ENCODE peak calls at places on chromosomes 5 and 9, in five cellular contexts. S is AML-193; N is IMR-90; Y is NCI-H748 treated with DMSO at 0.1 percent for 48 hours; C is activated CD4-positive, alpha-beta T cell treated with anti-CD3 and anti-CD28 coated beads for 4 hours. M is an unnamed sample.

GRCh38 chr9:89606049-89606481 is 1.3 kb downstream of the GADD45G start:
- DNase-seq in S (peak; percentile 62), N (peak; percentile 61), Y (peak; percentile 70), C (peak; percentile 26), M (peak; percentile 84)

GRCh38 chr5:152380415-152381123 is 24.5 kb downstream of the NMUR2 start:
- DNase-seq in S (no peak), N (no peak), Y (no peak), C (no peak), M (no peak)

GRCh38 chr9:12849486-12850010 is 74.7 kb downstream of the LURAP1L start:
- DNase-seq in S (no peak), N (peak; percentile 45), Y (peak; percentile 21), C (no peak), M (no peak)

GRCh38 chr9:82180711-82181110 is 192.1 kb downstream of the SPATA31D1 start:
- DNase-seq in S (no peak), N (no peak), Y (peak; percentile 82), C (no peak), M (no peak)

GRCh38 chr5:150036513-150036912 is 36.0 kb downstream of the HMGXB3 start:
- DNase-seq in S (no peak), N (peak; percentile 99), Y (no peak), C (no peak), M (no peak)

GRCh38 chr5:35202319-35203111 is 27.8 kb downstream of the PRLR start:
- DNase-seq in S (peak; percentile 13), N (peak; percentile 52), Y (peak; percentile 57), C (no peak), M (no peak)

GRCh38 chr5:111227805-111228204 is 3.6 kb downstream of the CAMK4 start:
- DNase-seq in S (no peak), N (peak; percentile 16), Y (no peak), C (peak; percentile 34), M (no peak)

GRCh38 chr9:128912270-128912853 is 8.4 kb upstream of the PHYHD1 start:
- DNase-seq in S (no peak), N (peak; percentile 94), Y (no peak), C (no peak), M (no peak)

GRCh38 chr5:88690619-88691560 is 192.1 kb downstream of the MEF2C start:
- DNase-seq in S (peak; percentile 51), N (peak; percentile 50), Y (peak; percentile 64), C (peak; percentile 50), M (peak; percentile 35)

GRCh38 chr5:135236187-135236835 is 162.7 kb downstream of the MACROH2A1 start:
- DNase-seq in S (no peak), N (no peak), Y (no peak), C (no peak), M (peak; percentile 35)

GRCh38 chr9:4716163-4716562 is 24.8 kb downstream of the AK3 start:
- DNase-seq in S (no peak), N (no peak), Y (no peak), C (no peak), M (no peak)

GRCh38 chr9:6759114-6759977 is 1.6 kb downstream of the KDM4C start:
- DNase-seq in S (peak; percentile 81), N (peak; percentile 82), Y (no peak), C (peak; percentile 24), M (no peak)

GRCh38 chr5:4924581-4924980 is 215.5 kb upstream of the ADAMTS16 start:
- DNase-seq in S (no peak), N (no peak), Y (no peak), C (no peak), M (no peak)

GRCh38 chr9:87581513-87581912 is 83.8 kb downstream of the DAPK1 start:
- DNase-seq in S (no peak), N (no peak), Y (no peak), C (no peak), M (no peak)

GRCh38 chr9:81844131-81844567 is 84.1 kb upstream of the SPATA31D4 start:
- DNase-seq in S (no peak), N (no peak), Y (no peak), C (no peak), M (no peak)

GRCh38 chr9:110337727-110338522 is at the start of gene TXNDC8:
- DNase-seq in S (no peak), N (peak; percentile 74), Y (no peak), C (no peak), M (no peak)

GRCh38 chr9:122347348-122348287 is 23.2 kb upstream of the PTGS1 start:
- DNase-seq in S (no peak), N (no peak), Y (no peak), C (no peak), M (no peak)

GRCh38 chr5:156380846-156381245 is 53.9 kb downstream of the SGCD start:
- DNase-seq in S (no peak), N (peak; percentile 86), Y (no peak), C (no peak), M (no peak)

GRCh38 chr9:98149422-98149821 is 30.4 kb upstream of the TRIM14 start:
- DNase-seq in S (no peak), N (no peak), Y (no peak), C (no peak), M (peak; percentile 42)

GRCh38 chr5:111929892-111930291 is 172.9 kb upstream of the NREP start:
- DNase-seq in S (peak; percentile 50), N (peak; percentile 92), Y (no peak), C (no peak), M (no peak)

GRCh38 chr9:127336086-127336485 is 60.9 kb upstream of the SLC2A8 start:
- DNase-seq in S (no peak), N (peak; percentile 68), Y (no peak), C (no peak), M (no peak)